ENCODE peak calls at places on chromosomes 5 and 9, in ten cellular contexts. One of them, this sample, is unnamed.

GRCh38 chr5:166330061-166330460 is 1961.4 kb upstream of the WWC1 start:
- DNase-seq in stimulated activated CD4-positive, alpha-beta T cell treated with anti-CD3 and anti-CD28 coated beads, Interleukin-2, amount 100 ng/mL, for 48 hours: no peak
- DNase-seq in EL: no peak
- DNase-seq in NCI-H1105: no peak
- DNase-seq in NCI-H2081: no peak
- DNase-seq in GM04504: no peak
- DNase-seq in naive B cell: no peak
- DNase-seq in heart left ventricle: no peak
- DNase-seq in activated T-cell treated with anti-CD3 and anti-CD28 coated beads, Interleukin-2, amount 50 U/mL, for 48 hours: no peak
- DNase-seq in NCI-H1417: no peak
- DNase-seq in this sample: no peak

GRCh38 chr5:132859889-132860437 is 6.3 kb downstream of the GDF9 start:
- DNase-seq in stimulated activated CD4-positive, alpha-beta T cell treated with anti-CD3 and anti-CD28 coated beads, Interleukin-2, amount 100 ng/mL, for 48 hours: no peak
- DNase-seq in EL: no peak
- DNase-seq in NCI-H1105: no peak
- DNase-seq in NCI-H2081: no peak
- DNase-seq in GM04504: no peak
- DNase-seq in naive B cell: no peak
- DNase-seq in heart left ventricle: no peak
- DNase-seq in activated T-cell treated with anti-CD3 and anti-CD28 coated beads, Interleukin-2, amount 50 U/mL, for 48 hours: no peak
- DNase-seq in NCI-H1417: no peak
- DNase-seq in this sample: no peak

GRCh38 chr9:18611946-18612345 is 138.0 kb downstream of the ADAMTSL1 start:
- DNase-seq in stimulated activated CD4-positive, alpha-beta T cell treated with anti-CD3 and anti-CD28 coated beads, Interleukin-2, amount 100 ng/mL, for 48 hours: no peak
- DNase-seq in EL: no peak
- DNase-seq in NCI-H1105: peak
- DNase-seq in NCI-H2081: peak
- DNase-seq in GM04504: no peak
- DNase-seq in naive B cell: no peak
- DNase-seq in heart left ventricle: no peak
- DNase-seq in activated T-cell treated with anti-CD3 and anti-CD28 coated beads, Interleukin-2, amount 50 U/mL, for 48 hours: no peak
- DNase-seq in NCI-H1417: peak
- DNase-seq in this sample: peak

GRCh38 chr9:2059131-2059929 is 44.2 kb downstream of the SMARCA2 start:
- DNase-seq in stimulated activated CD4-positive, alpha-beta T cell treated with anti-CD3 and anti-CD28 coated beads, Interleukin-2, amount 100 ng/mL, for 48 hours: no peak
- DNase-seq in EL: peak
- DNase-seq in NCI-H1105: no peak
- DNase-seq in NCI-H2081: no peak
- DNase-seq in GM04504: no peak
- DNase-seq in naive B cell: no peak
- DNase-seq in heart left ventricle: no peak
- DNase-seq in activated T-cell treated with anti-CD3 and anti-CD28 coated beads, Interleukin-2, amount 50 U/mL, for 48 hours: no peak
- DNase-seq in NCI-H1417: no peak
- DNase-seq in this sample: no peak

GRCh38 chr9:35615981-35616680 is 2.1 kb downstream of the CD72 start:
- DNase-seq in stimulated activated CD4-positive, alpha-beta T cell treated with anti-CD3 and anti-CD28 coated beads, Interleukin-2, amount 100 ng/mL, for 48 hours: no peak
- DNase-seq in EL: no peak
- DNase-seq in NCI-H1105: no peak
- DNase-seq in NCI-H2081: peak
- DNase-seq in GM04504: no peak
- DNase-seq in naive B cell: no peak
- DNase-seq in heart left ventricle: no peak
- DNase-seq in activated T-cell treated with anti-CD3 and anti-CD28 coated beads, Interleukin-2, amount 50 U/mL, for 48 hours: no peak
- DNase-seq in NCI-H1417: peak
- DNase-seq in this sample: peak

GRCh38 chr9:20349568-20349967 is 272.7 kb downstream of the MLLT3 start:
- DNase-seq in stimulated activated CD4-positive, alpha-beta T cell treated with anti-CD3 and anti-CD28 coated beads, Interleukin-2, amount 100 ng/mL, for 48 hours: no peak
- DNase-seq in EL: no peak
- DNase-seq in NCI-H1105: no peak
- DNase-seq in NCI-H2081: no peak
- DNase-seq in GM04504: no peak
- DNase-seq in naive B cell: no peak
- DNase-seq in heart left ventricle: no peak
- DNase-seq in activated T-cell treated with anti-CD3 and anti-CD28 coated beads, Interleukin-2, amount 50 U/mL, for 48 hours: no peak
- DNase-seq in NCI-H1417: no peak
- DNase-seq in this sample: no peak

GRCh38 chr5:5373351-5374033 is 49.0 kb upstream of the ICE1 start:
- DNase-seq in stimulated activated CD4-positive, alpha-beta T cell treated with anti-CD3 and anti-CD28 coated beads, Interleukin-2, amount 100 ng/mL, for 48 hours: no peak
- DNase-seq in EL: no peak
- DNase-seq in NCI-H1105: no peak
- DNase-seq in NCI-H2081: no peak
- DNase-seq in GM04504: peak
- DNase-seq in naive B cell: no peak
- DNase-seq in heart left ventricle: peak
- DNase-seq in activated T-cell treated with anti-CD3 and anti-CD28 coated beads, Interleukin-2, amount 50 U/mL, for 48 hours: no peak
- DNase-seq in NCI-H1417: no peak
- DNase-seq in this sample: no peak

GRCh38 chr9:117375956-117376355 is 38.9 kb downstream of the ASTN2 start:
- DNase-seq in stimulated activated CD4-positive, alpha-beta T cell treated with anti-CD3 and anti-CD28 coated beads, Interleukin-2, amount 100 ng/mL, for 48 hours: no peak
- DNase-seq in EL: no peak
- DNase-seq in NCI-H1105: no peak
- DNase-seq in NCI-H2081: no peak
- DNase-seq in GM04504: no peak
- DNase-seq in naive B cell: no peak
- DNase-seq in heart left ventricle: no peak
- DNase-seq in activated T-cell treated with anti-CD3 and anti-CD28 coated beads, Interleukin-2, amount 50 U/mL, for 48 hours: no peak
- DNase-seq in NCI-H1417: no peak
- DNase-seq in this sample: no peak

GRCh38 chr5:54446169-54446786 is 9.2 kb upstream of the HSPB3 start:
- DNase-seq in stimulated activated CD4-positive, alpha-beta T cell treated with anti-CD3 and anti-CD28 coated beads, Interleukin-2, amount 100 ng/mL, for 48 hours: no peak
- DNase-seq in EL: no peak
- DNase-seq in NCI-H1105: no peak
- DNase-seq in NCI-H2081: no peak
- DNase-seq in GM04504: peak
- DNase-seq in naive B cell: no peak
- DNase-seq in heart left ventricle: peak
- DNase-seq in activated T-cell treated with anti-CD3 and anti-CD28 coated beads, Interleukin-2, amount 50 U/mL, for 48 hours: no peak
- DNase-seq in NCI-H1417: no peak
- DNase-seq in this sample: no peak

GRCh38 chr5:6774673-6775327 is 61.6 kb downstream of the TENT4A start:
- DNase-seq in stimulated activated CD4-positive, alpha-beta T cell treated with anti-CD3 and anti-CD28 coated beads, Interleukin-2, amount 100 ng/mL, for 48 hours: no peak
- DNase-seq in EL: no peak
- DNase-seq in NCI-H1105: no peak
- DNase-seq in NCI-H2081: no peak
- DNase-seq in GM04504: no peak
- DNase-seq in naive B cell: no peak
- DNase-seq in heart left ventricle: no peak
- DNase-seq in activated T-cell treated with anti-CD3 and anti-CD28 coated beads, Interleukin-2, amount 50 U/mL, for 48 hours: no peak
- DNase-seq in NCI-H1417: no peak
- DNase-seq in this sample: no peak

GRCh38 chr5:58933891-58934628 is 351.2 kb downstream of the RAB3C start:
- DNase-seq in stimulated activated CD4-positive, alpha-beta T cell treated with anti-CD3 and anti-CD28 coated beads, Interleukin-2, amount 100 ng/mL, for 48 hours: peak
- DNase-seq in EL: no peak
- DNase-seq in NCI-H1105: no peak
- DNase-seq in NCI-H2081: no peak
- DNase-seq in GM04504: no peak
- DNase-seq in naive B cell: no peak
- DNase-seq in heart left ventricle: no peak
- DNase-seq in activated T-cell treated with anti-CD3 and anti-CD28 coated beads, Interleukin-2, amount 50 U/mL, for 48 hours: no peak
- DNase-seq in NCI-H1417: no peak
- DNase-seq in this sample: no peak

This sample was measured in NCI-H146.